ENCODE peak calls at places on chromosome 11, in ten cellular contexts. A is kidney epithelial cell; I is mesendoderm; J is heart right ventricle; N is A549; O is CD8-positive, alpha-beta T cell; Z is psoas muscle; Y is Karpas-422; S is tibial nerve; X is AG04450. M is an unnamed sample.

GRCh38 chr11:76047766-76048165 is 158.5 kb downstream of the WNT11 start:
- DNase-seq in I (no peak), J (no peak), X (no peak), O (no peak), Y (no peak), S (no peak), N (no peak), Z (no peak), A (no peak), M (no peak)

GRCh38 chr11:97247601-97248000 is 857.8 kb downstream of the JRKL start:
- DNase-seq in J (no peak), Y (no peak), X (no peak), O (no peak), N (no peak), A (no peak), S (no peak), Z (no peak), I (no peak), M (no peak)

GRCh38 chr11:26944866-26945664 is 48.8 kb upstream of the FIBIN start:
- DNase-seq in Z (no peak), J (no peak), S (no peak), O (no peak), Y (no peak), N (no peak), I (no peak), X (no peak), A (no peak), M (no peak)

GRCh38 chr11:74162688-74163467 is 7.9 kb downstream of the C2CD3 start:
- DNase-seq in X (no peak), O (no peak), Z (no peak), Y (peak; percentile 72), J (no peak), A (no peak), I (no peak), S (no peak), N (no peak), M (no peak)

GRCh38 chr11:56841210-56841810 is 92.8 kb upstream of the OR9G4 start:
- DNase-seq in A (peak; percentile 25), Y (peak; percentile 79), O (no peak), X (peak; percentile 13), Z (peak; percentile 38), I (peak; percentile 68), N (peak; percentile 86), J (peak; percentile 40), S (no peak), M (no peak)

GRCh38 chr11:128482512-128483191 is 104.7 kb downstream of the ETS1 start:
- DNase-seq in J (no peak), X (no peak), A (no peak), I (no peak), N (no peak), O (peak; percentile 61), Y (no peak), Z (peak; percentile 70), S (no peak), M (peak; percentile 53)

GRCh38 chr11:74220376-74220775 is 49.3 kb downstream of the PPME1 start:
- DNase-seq in Z (no peak), S (no peak), O (no peak), X (no peak), Y (no peak), J (no peak), I (no peak), A (no peak), N (no peak), M (no peak)

GRCh38 chr11:120715239-120715638 is 203.7 kb downstream of the GRIK4 start:
- DNase-seq in J (no peak), S (no peak), O (no peak), X (no peak), Z (no peak), N (peak; percentile 4), Y (peak; percentile 50), I (peak; percentile 51), A (no peak), M (no peak)

GRCh38 chr11:130849215-130849568 is 67.1 kb downstream of the SNX19 start:
- DNase-seq in J (no peak), Z (no peak), I (no peak), O (no peak), X (no peak), N (no peak), S (no peak), A (no peak), Y (no peak), M (no peak)

GRCh38 chr11:112292188-112292587 is 31.5 kb upstream of the PLET1 start:
- DNase-seq in J (no peak), N (no peak), X (no peak), A (no peak), S (no peak), O (no peak), Z (no peak), I (no peak), Y (no peak), M (no peak)

GRCh38 chr11:112290462-112290894 is 29.8 kb upstream of the PLET1 start:
- DNase-seq in Y (no peak), N (no peak), X (no peak), I (peak; percentile 69), S (no peak), Z (no peak), A (no peak), J (no peak), O (no peak), M (no peak)

GRCh38 chr11:112292785-112293407 is 32.2 kb upstream of the PLET1 start:
- DNase-seq in I (no peak), S (no peak), Z (peak; percentile 66), N (peak; percentile 16), Y (peak; percentile 43), A (peak; percentile 53), O (no peak), X (peak; percentile 70), J (no peak), M (no peak)

GRCh38 chr11:112289588-112290461 is 29.2 kb upstream of the PLET1 start:
- DNase-seq in O (peak; percentile 86), X (no peak), Z (peak; percentile 91), J (peak; percentile 78), N (peak; percentile 46), A (no peak), I (peak; percentile 69), S (peak; percentile 62), Y (peak; percentile 81), M (peak; percentile 78)

DNA sequence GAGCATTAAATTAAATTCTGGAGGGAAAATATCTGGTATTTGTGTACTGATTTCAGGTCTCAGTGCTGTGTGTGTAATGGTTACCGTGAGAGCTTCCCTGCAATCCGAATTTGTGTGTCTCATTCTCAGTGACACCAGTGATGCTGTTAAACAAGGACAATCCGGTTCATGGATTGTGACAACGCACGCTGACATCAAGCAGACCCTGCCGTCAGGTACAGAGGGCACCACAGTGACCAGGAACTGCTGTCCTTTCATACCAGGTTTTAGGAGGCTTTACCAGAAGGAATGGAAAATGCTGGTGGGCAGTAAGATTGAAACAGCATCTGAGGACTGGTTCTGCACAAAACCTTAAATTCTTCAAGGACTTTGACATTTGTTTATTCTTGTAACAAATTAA is 30.5 kb upstream of the PLET1 start:
- DNase-seq in O (no peak), A (no peak), Z (no peak), Y (no peak), N (no peak), J (no peak), I (no peak), S (no peak), X (no peak), M (no peak)
- H3K4me3 ChIP-seq in O (no peak overlapping the region), A (no peak overlapping the region), Z (peak overlapping the region; percentile 81), Y (no peak overlapping the region), N (no peak overlapping the region), J (peak overlapping the region; percentile 62), I (no peak overlapping the region), S (no peak overlapping the region), X (peak overlapping the region; percentile 78), M (no peak overlapping the region)

DNA sequence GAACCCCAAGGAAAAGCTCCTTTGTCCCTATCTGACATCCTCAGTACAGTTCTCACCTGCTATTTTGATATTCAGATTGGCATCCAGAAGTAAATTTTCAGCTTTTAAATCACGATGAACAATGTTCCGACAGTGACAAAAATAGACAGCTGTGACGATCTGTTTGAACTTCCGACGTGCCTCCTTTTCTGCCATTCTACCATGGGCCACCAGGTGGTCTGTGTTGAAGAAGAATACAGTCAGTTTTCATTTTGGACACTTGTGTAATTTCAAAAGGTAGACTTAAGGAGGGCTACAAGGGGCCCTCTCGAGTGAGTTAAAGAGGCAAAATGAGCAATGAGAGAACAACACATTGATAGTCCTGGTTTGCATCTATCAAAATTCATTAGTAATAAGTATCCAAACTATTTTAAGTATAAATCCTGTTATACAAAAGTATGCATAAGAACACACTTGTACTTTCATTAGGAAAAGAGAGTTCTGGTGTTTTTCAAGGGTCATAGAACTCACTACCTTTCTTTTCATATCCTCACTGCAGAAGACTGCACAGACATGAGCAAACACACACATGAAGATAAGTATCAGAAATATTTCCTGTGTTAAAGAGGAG is 89.8 kb upstream of the APOA1 start:
- DNase-seq in S (no peak), J (no peak), N (no peak), O (peak; percentile 56), I (no peak), Z (no peak), Y (peak; percentile 40), A (no peak), X (no peak), M (no peak)
- H3K4me3 ChIP-seq in S (no peak overlapping the region), J (no peak overlapping the region), N (no peak overlapping the region), O (no peak overlapping the region), I (no peak overlapping the region), Z (no peak overlapping the region), Y (no peak overlapping the region), A (no peak overlapping the region), X (no peak overlapping the region), M (no peak overlapping the region)

GRCh38 chr11:33258631-33259184 is 1.5 kb downstream of the HIPK3 start:
- DNase-seq in J (no peak), I (no peak), Y (no peak), N (peak; percentile 76), Z (no peak), A (no peak), O (peak; percentile 22), S (no peak), X (no peak), M (no peak)
- H3K4me3 ChIP-seq in J (peak overlapping the region; percentile 92), I (peak overlapping the region; percentile 84), Y (peak overlapping the region; percentile 72), N (peak overlapping the region; percentile 94), Z (peak overlapping the region; percentile 95), A (peak overlapping the region; percentile 84), O (peak overlapping the region; percentile 98), S (peak overlapping the region; percentile 66), X (peak overlapping the region; percentile 90), M (peak overlapping the region; percentile 99)

GRCh38 chr11:10388574-10388973 is 66.5 kb upstream of the AMPD3 start:
- DNase-seq in I (no peak), J (no peak), Y (no peak), O (no peak), A (no peak), X (no peak), N (no peak), Z (peak; percentile 76), S (no peak), M (no peak)

GRCh38 chr11:10387209-10388083 is 67.6 kb upstream of the AMPD3 start:
- DNase-seq in N (no peak), O (no peak), Y (no peak), A (no peak), I (no peak), Z (peak; percentile 87), J (no peak), X (peak; percentile 92), S (peak; percentile 60), M (no peak)

GRCh38 chr11:10386861-10387208 is 68.2 kb upstream of the AMPD3 start:
- DNase-seq in S (no peak), A (no peak), I (no peak), N (no peak), Y (no peak), X (no peak), J (no peak), O (no peak), Z (no peak), M (no peak)

GRCh38 chr11:10386361-10386760 is 68.7 kb upstream of the AMPD3 start:
- DNase-seq in N (no peak), I (no peak), X (no peak), J (no peak), A (no peak), Y (no peak), Z (no peak), O (no peak), S (no peak), M (no peak)

GRCh38 chr11:10388096-10388495 is 67.0 kb upstream of the AMPD3 start:
- DNase-seq in N (no peak), J (no peak), Y (no peak), X (no peak), S (no peak), I (no peak), Z (no peak), A (no peak), O (no peak), M (no peak)
- H3K4me3 ChIP-seq in N (no peak overlapping the region), J (no peak overlapping the region), Y (no peak overlapping the region), X (no peak overlapping the region), S (no peak overlapping the region), I (no peak overlapping the region), Z (no peak overlapping the region), A (no peak overlapping the region), O (no peak overlapping the region), M (no peak overlapping the region)